ENCODE peak calls at places on chromosomes 16 and 17, in eight cellular contexts. One of them, this sample, is unnamed.

GRCh38 chr17:30388321-30389179 is 9.8 kb downstream of the CPD start:
- DNase-seq in NK-92 treated with Interleukin-12 subunit alpha and Interleukin-12 subunit beta, amount 100 ng/mL, for 24 hours: no peak
- DNase-seq in stomach: no peak
- DNase-seq in fibroblast of pulmonary artery: no peak
- DNase-seq in stimulated activated CD4-positive, alpha-beta T cell treated with anti-CD3 and anti-CD28 coated beads, Interleukin-12 subunit alpha, Interleukin-12 subunit beta, amount 100 ng/mL, for 48 hours: no peak
- DNase-seq in naive thymus-derived CD4-positive, alpha-beta T cell: no peak
- DNase-seq in NCI-H1048: no peak
- DNase-seq in AG09319: no peak
- DNase-seq in this sample: no peak

GRCh38 chr16:3012828-3013420 is at the start of gene CLDN9:
- DNase-seq in NK-92 treated with Interleukin-12 subunit alpha and Interleukin-12 subunit beta, amount 100 ng/mL, for 24 hours: no peak
- DNase-seq in stomach: peak; percentile 61
- DNase-seq in fibroblast of pulmonary artery: no peak
- DNase-seq in stimulated activated CD4-positive, alpha-beta T cell treated with anti-CD3 and anti-CD28 coated beads, Interleukin-12 subunit alpha, Interleukin-12 subunit beta, amount 100 ng/mL, for 48 hours: no peak
- DNase-seq in naive thymus-derived CD4-positive, alpha-beta T cell: no peak
- DNase-seq in NCI-H1048: no peak
- DNase-seq in AG09319: no peak
- DNase-seq in this sample: no peak

GRCh38 chr17:80248894-80249710 is 11.6 kb upstream of the RNF213 start:
- DNase-seq in NK-92 treated with Interleukin-12 subunit alpha and Interleukin-12 subunit beta, amount 100 ng/mL, for 24 hours: no peak
- DNase-seq in stomach: no peak
- DNase-seq in fibroblast of pulmonary artery: no peak
- DNase-seq in stimulated activated CD4-positive, alpha-beta T cell treated with anti-CD3 and anti-CD28 coated beads, Interleukin-12 subunit alpha, Interleukin-12 subunit beta, amount 100 ng/mL, for 48 hours: no peak
- DNase-seq in naive thymus-derived CD4-positive, alpha-beta T cell: no peak
- DNase-seq in NCI-H1048: no peak
- DNase-seq in AG09319: no peak
- DNase-seq in this sample: no peak

GRCh38 chr17:20291853-20292252 is 175.5 kb downstream of the LGALS9B start:
- DNase-seq in NK-92 treated with Interleukin-12 subunit alpha and Interleukin-12 subunit beta, amount 100 ng/mL, for 24 hours: no peak
- DNase-seq in stomach: no peak
- DNase-seq in fibroblast of pulmonary artery: no peak
- DNase-seq in stimulated activated CD4-positive, alpha-beta T cell treated with anti-CD3 and anti-CD28 coated beads, Interleukin-12 subunit alpha, Interleukin-12 subunit beta, amount 100 ng/mL, for 48 hours: no peak
- DNase-seq in naive thymus-derived CD4-positive, alpha-beta T cell: no peak
- DNase-seq in NCI-H1048: no peak
- DNase-seq in AG09319: no peak
- DNase-seq in this sample: no peak

GRCh38 chr16:82824408-82824807 is 197.6 kb downstream of the CDH13 start:
- DNase-seq in NK-92 treated with Interleukin-12 subunit alpha and Interleukin-12 subunit beta, amount 100 ng/mL, for 24 hours: no peak
- DNase-seq in stomach: no peak
- DNase-seq in fibroblast of pulmonary artery: no peak
- DNase-seq in stimulated activated CD4-positive, alpha-beta T cell treated with anti-CD3 and anti-CD28 coated beads, Interleukin-12 subunit alpha, Interleukin-12 subunit beta, amount 100 ng/mL, for 48 hours: no peak
- DNase-seq in naive thymus-derived CD4-positive, alpha-beta T cell: no peak
- DNase-seq in NCI-H1048: no peak
- DNase-seq in AG09319: no peak
- DNase-seq in this sample: no peak

GRCh38 chr16:79595261-79595660 is 5.3 kb downstream of the MAF start:
- DNase-seq in NK-92 treated with Interleukin-12 subunit alpha and Interleukin-12 subunit beta, amount 100 ng/mL, for 24 hours: no peak
- DNase-seq in stomach: no peak
- DNase-seq in fibroblast of pulmonary artery: no peak
- DNase-seq in stimulated activated CD4-positive, alpha-beta T cell treated with anti-CD3 and anti-CD28 coated beads, Interleukin-12 subunit alpha, Interleukin-12 subunit beta, amount 100 ng/mL, for 48 hours: no peak
- DNase-seq in naive thymus-derived CD4-positive, alpha-beta T cell: no peak
- DNase-seq in NCI-H1048: no peak
- DNase-seq in AG09319: no peak
- DNase-seq in this sample: peak; percentile 42

GRCh38 chr17:77476920-77477805 is 336.4 kb downstream of the SEC14L1 start:
- DNase-seq in NK-92 treated with Interleukin-12 subunit alpha and Interleukin-12 subunit beta, amount 100 ng/mL, for 24 hours: no peak
- DNase-seq in stomach: peak; percentile 71
- DNase-seq in fibroblast of pulmonary artery: peak; percentile 94
- DNase-seq in stimulated activated CD4-positive, alpha-beta T cell treated with anti-CD3 and anti-CD28 coated beads, Interleukin-12 subunit alpha, Interleukin-12 subunit beta, amount 100 ng/mL, for 48 hours: no peak
- DNase-seq in naive thymus-derived CD4-positive, alpha-beta T cell: no peak
- DNase-seq in NCI-H1048: no peak
- DNase-seq in AG09319: peak; percentile 94
- DNase-seq in this sample: peak; percentile 85

GRCh38 chr17:74738051-74738996 is 1.3 kb downstream of the RAB37 start:
- DNase-seq in NK-92 treated with Interleukin-12 subunit alpha and Interleukin-12 subunit beta, amount 100 ng/mL, for 24 hours: peak; percentile 91
- DNase-seq in stomach: peak; percentile 65
- DNase-seq in fibroblast of pulmonary artery: peak; percentile 36
- DNase-seq in stimulated activated CD4-positive, alpha-beta T cell treated with anti-CD3 and anti-CD28 coated beads, Interleukin-12 subunit alpha, Interleukin-12 subunit beta, amount 100 ng/mL, for 48 hours: no peak
- DNase-seq in naive thymus-derived CD4-positive, alpha-beta T cell: peak; percentile 77
- DNase-seq in NCI-H1048: no peak
- DNase-seq in AG09319: no peak
- DNase-seq in this sample: no peak

GRCh38 chr17:57916925-57917858 is 38.0 kb downstream of the CUEDC1 start:
- DNase-seq in NK-92 treated with Interleukin-12 subunit alpha and Interleukin-12 subunit beta, amount 100 ng/mL, for 24 hours: peak; percentile 15
- DNase-seq in stomach: no peak
- DNase-seq in fibroblast of pulmonary artery: no peak
- DNase-seq in stimulated activated CD4-positive, alpha-beta T cell treated with anti-CD3 and anti-CD28 coated beads, Interleukin-12 subunit alpha, Interleukin-12 subunit beta, amount 100 ng/mL, for 48 hours: no peak
- DNase-seq in naive thymus-derived CD4-positive, alpha-beta T cell: no peak
- DNase-seq in NCI-H1048: no peak
- DNase-seq in AG09319: no peak
- DNase-seq in this sample: no peak

GRCh38 chr16:24609740-24610420 is 70.5 kb downstream of the RBBP6 start:
- DNase-seq in NK-92 treated with Interleukin-12 subunit alpha and Interleukin-12 subunit beta, amount 100 ng/mL, for 24 hours: no peak
- DNase-seq in stomach: peak; percentile 54
- DNase-seq in fibroblast of pulmonary artery: peak; percentile 63
- DNase-seq in stimulated activated CD4-positive, alpha-beta T cell treated with anti-CD3 and anti-CD28 coated beads, Interleukin-12 subunit alpha, Interleukin-12 subunit beta, amount 100 ng/mL, for 48 hours: no peak
- DNase-seq in naive thymus-derived CD4-positive, alpha-beta T cell: no peak
- DNase-seq in NCI-H1048: peak; percentile 36
- DNase-seq in AG09319: no peak
- DNase-seq in this sample: peak; percentile 63

GRCh38 chr16:526181-527014 is 1.1 kb upstream of the CAPN15 start:
- DNase-seq in NK-92 treated with Interleukin-12 subunit alpha and Interleukin-12 subunit beta, amount 100 ng/mL, for 24 hours: no peak
- DNase-seq in stomach: peak; percentile 69
- DNase-seq in fibroblast of pulmonary artery: peak; percentile 46
- DNase-seq in stimulated activated CD4-positive, alpha-beta T cell treated with anti-CD3 and anti-CD28 coated beads, Interleukin-12 subunit alpha, Interleukin-12 subunit beta, amount 100 ng/mL, for 48 hours: no peak
- DNase-seq in naive thymus-derived CD4-positive, alpha-beta T cell: no peak
- DNase-seq in NCI-H1048: no peak
- DNase-seq in AG09319: no peak
- DNase-seq in this sample: peak; percentile 61

GRCh38 chr16:68396481-68396880 is 51.8 kb downstream of the SMPD3 start:
- DNase-seq in NK-92 treated with Interleukin-12 subunit alpha and Interleukin-12 subunit beta, amount 100 ng/mL, for 24 hours: no peak
- DNase-seq in stomach: peak; percentile 64
- DNase-seq in fibroblast of pulmonary artery: peak; percentile 57
- DNase-seq in stimulated activated CD4-positive, alpha-beta T cell treated with anti-CD3 and anti-CD28 coated beads, Interleukin-12 subunit alpha, Interleukin-12 subunit beta, amount 100 ng/mL, for 48 hours: no peak
- DNase-seq in naive thymus-derived CD4-positive, alpha-beta T cell: no peak
- DNase-seq in NCI-H1048: no peak
- DNase-seq in AG09319: peak; percentile 4
- DNase-seq in this sample: peak; percentile 53

GRCh38 chr17:45110676-45111611 is 21.4 kb downstream of the PLCD3 start:
- DNase-seq in NK-92 treated with Interleukin-12 subunit alpha and Interleukin-12 subunit beta, amount 100 ng/mL, for 24 hours: no peak
- DNase-seq in stomach: no peak
- DNase-seq in fibroblast of pulmonary artery: no peak
- DNase-seq in stimulated activated CD4-positive, alpha-beta T cell treated with anti-CD3 and anti-CD28 coated beads, Interleukin-12 subunit alpha, Interleukin-12 subunit beta, amount 100 ng/mL, for 48 hours: no peak
- DNase-seq in naive thymus-derived CD4-positive, alpha-beta T cell: no peak
- DNase-seq in NCI-H1048: no peak
- DNase-seq in AG09319: no peak
- DNase-seq in this sample: peak; percentile 73

GRCh38 chr17:59623151-59623550 is 3.5 kb downstream of the CLTC start:
- DNase-seq in NK-92 treated with Interleukin-12 subunit alpha and Interleukin-12 subunit beta, amount 100 ng/mL, for 24 hours: no peak
- DNase-seq in stomach: no peak
- DNase-seq in fibroblast of pulmonary artery: no peak
- DNase-seq in stimulated activated CD4-positive, alpha-beta T cell treated with anti-CD3 and anti-CD28 coated beads, Interleukin-12 subunit alpha, Interleukin-12 subunit beta, amount 100 ng/mL, for 48 hours: no peak
- DNase-seq in naive thymus-derived CD4-positive, alpha-beta T cell: no peak
- DNase-seq in NCI-H1048: no peak
- DNase-seq in AG09319: no peak
- DNase-seq in this sample: no peak

GRCh38 chr16:46830417-46830901 is 521 bp downstream of the C16orf87 start:
- DNase-seq in NK-92 treated with Interleukin-12 subunit alpha and Interleukin-12 subunit beta, amount 100 ng/mL, for 24 hours: peak; percentile 51
- DNase-seq in stomach: peak; percentile 46
- DNase-seq in fibroblast of pulmonary artery: peak; percentile 8
- DNase-seq in stimulated activated CD4-positive, alpha-beta T cell treated with anti-CD3 and anti-CD28 coated beads, Interleukin-12 subunit alpha, Interleukin-12 subunit beta, amount 100 ng/mL, for 48 hours: no peak
- DNase-seq in naive thymus-derived CD4-positive, alpha-beta T cell: peak; percentile 52
- DNase-seq in NCI-H1048: no peak
- DNase-seq in AG09319: no peak
- DNase-seq in this sample: peak; percentile 35

GRCh38 chr17:75509528-75510258 is 5.6 kb downstream of the CASKIN2 start:
- DNase-seq in NK-92 treated with Interleukin-12 subunit alpha and Interleukin-12 subunit beta, amount 100 ng/mL, for 24 hours: no peak
- DNase-seq in stomach: no peak
- DNase-seq in fibroblast of pulmonary artery: no peak
- DNase-seq in stimulated activated CD4-positive, alpha-beta T cell treated with anti-CD3 and anti-CD28 coated beads, Interleukin-12 subunit alpha, Interleukin-12 subunit beta, amount 100 ng/mL, for 48 hours: no peak
- DNase-seq in naive thymus-derived CD4-positive, alpha-beta T cell: no peak
- DNase-seq in NCI-H1048: no peak
- DNase-seq in AG09319: no peak
- DNase-seq in this sample: no peak

GRCh38 chr17:79057727-79058400 is 16.8 kb upstream of the ENGASE start:
- DNase-seq in NK-92 treated with Interleukin-12 subunit alpha and Interleukin-12 subunit beta, amount 100 ng/mL, for 24 hours: no peak
- DNase-seq in stomach: no peak
- DNase-seq in fibroblast of pulmonary artery: no peak
- DNase-seq in stimulated activated CD4-positive, alpha-beta T cell treated with anti-CD3 and anti-CD28 coated beads, Interleukin-12 subunit alpha, Interleukin-12 subunit beta, amount 100 ng/mL, for 48 hours: no peak
- DNase-seq in naive thymus-derived CD4-positive, alpha-beta T cell: no peak
- DNase-seq in NCI-H1048: no peak
- DNase-seq in AG09319: no peak
- DNase-seq in this sample: no peak

This sample was measured in testis.